ENCODE peak calls at places on chromosomes 2 and 18, in four cellular contexts. A, Q, E and G are unnamed samples. For H3K4me1, the result is how much of the 10 kb centered on the place peaks cover.

GRCh38 chr2:183490930-183491329 is 366.7 kb downstream of the NUP35 start:
- DNase-seq in Q (no peak), A (no peak), E (no peak), G (no peak)

GRCh38 chr2:199684168-199684567 is 166.8 kb downstream of the FTCDNL1 start:
- DNase-seq in A (no peak), E (no peak), Q (no peak), G (no peak)

GRCh38 chr2:219769044-219770030 is 141.9 kb downstream of the SLC4A3 start:
- DNase-seq in Q (no peak), E (no peak), A (no peak), G (no peak)

GRCh38 chr2:16508061-16508851 is 157.4 kb downstream of the CYRIA start:
- DNase-seq in A (peak), E (peak), Q (peak), G (no peak)

GRCh38 chr2:172374318-172375240 is 52.8 kb upstream of the ITGA6 start:
- DNase-seq in Q (no peak), A (no peak), E (no peak), G (no peak)

GRCh38 chr2:6791682-6792081 is 74.0 kb downstream of the CMPK2 start:
- DNase-seq in Q (no peak), A (no peak), E (no peak), G (no peak)

GRCh38 chr2:144990661-144991060 is 470.7 kb upstream of the ZEB2 start:
- DNase-seq in E (no peak), Q (no peak), A (no peak), G (no peak)

GRCh38 chr18:53526092-53526491 is 698.4 kb downstream of the MBD2 start:
- DNase-seq in A (no peak), Q (no peak), E (no peak), G (no peak)

GRCh38 chr18:27750014-27750413 is 426.9 kb downstream of the CDH2 start:
- DNase-seq in A (peak), Q (no peak), E (peak), G (no peak)

GRCh38 chr2:27356056-27356381 is 545 bp downstream of the GTF3C2 start:
- DNase-seq in Q (peak), A (peak), E (no peak), G (peak)

GRCh38 chr18:42617086-42617725 is 498.3 kb downstream of the RIT2 start:
- DNase-seq in E (no peak), Q (no peak), A (no peak), G (no peak)

GRCh38 chr18:48949051-48949605 is 1.6 kb downstream of the SMAD7 start:
- DNase-seq in E (no peak), A (no peak), Q (peak), G (peak)

GRCh38 chr2:143778981-143779380 is 649.8 kb downstream of the ARHGAP15 start:
- DNase-seq in E (no peak), A (no peak), Q (no peak), G (no peak)

GRCh38 chr2:135132314-135132713 is 80.2 kb downstream of the RAB3GAP1 start:
- DNase-seq in A (no peak), E (no peak), Q (no peak), G (no peak)

GRCh38 chr2:230153390-230153976 is 66.3 kb downstream of the SP110 start:
- DNase-seq in E (no peak), A (no peak), Q (no peak), G (no peak)

GRCh38 chr2:70645733-70646420 is 92.3 kb upstream of the TGFA start:
- DNase-seq in E (no peak), Q (no peak), A (peak), G (no peak)

GRCh38 chr18:12990128-12990485 is 1.1 kb upstream of the CEP192 start:
- DNase-seq in A (no peak), E (no peak), Q (no peak), G (no peak)

GRCh38 chr18:13313006-13313661 is 94.6 kb downstream of the LDLRAD4 start:
- DNase-seq in A (no peak), E (no peak), Q (no peak), G (no peak)

GRCh38 chr2:71910277-71910676 is 237.4 kb downstream of the CYP26B1 start:
- DNase-seq in E (no peak), Q (no peak), A (no peak), G (no peak)

GRCh38 chr2:8515864-8516533 is 165.9 kb upstream of the ID2 start:
- DNase-seq in Q (no peak), A (no peak), E (no peak), G (no peak)
- H3K4me1 ChIP-seq in Q (under half), A (under half), E (under half), G (under half)

DNA sequence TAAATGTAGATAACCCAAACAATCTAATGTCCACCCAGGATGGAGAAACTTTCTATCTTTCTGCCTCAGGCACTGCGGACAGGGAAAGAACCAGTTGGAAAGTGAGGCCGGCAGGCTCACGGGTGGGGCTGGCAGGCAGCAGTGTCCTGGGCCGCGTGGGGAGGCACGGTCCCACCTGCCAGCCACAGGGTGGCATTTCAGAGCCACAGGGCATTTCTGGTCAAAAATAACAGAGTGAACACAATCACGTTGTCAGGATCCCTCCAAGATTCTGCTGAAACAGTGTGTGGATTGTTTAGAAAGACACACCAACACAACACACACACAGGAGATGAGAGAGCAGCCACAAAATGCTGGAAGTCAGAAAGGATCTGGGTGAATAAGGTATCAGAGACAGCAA is 174.1 kb downstream of the HDAC4 start:
- DNase-seq in Q (no peak), E (no peak), A (no peak), G (peak)
- H3K27ac ChIP-seq in Q (peak), E (no peak), A (peak), G (no peak)

GRCh38 chr2:159030674-159031380 is 62.4 kb downstream of the TANC1 start:
- DNase-seq in E (peak), A (peak), Q (no peak), G (no peak)

GRCh38 chr2:159028776-159029175 is 60.3 kb downstream of the TANC1 start:
- DNase-seq in A (no peak), Q (no peak), E (no peak), G (no peak)

GRCh38 chr2:159022019-159022418 is 53.6 kb downstream of the TANC1 start:
- DNase-seq in Q (no peak), A (no peak), E (no peak), G (no peak)

GRCh38 chr2:159029936-159030335 is 61.5 kb downstream of the TANC1 start:
- DNase-seq in A (no peak), E (no peak), Q (no peak), G (no peak)

DNA sequence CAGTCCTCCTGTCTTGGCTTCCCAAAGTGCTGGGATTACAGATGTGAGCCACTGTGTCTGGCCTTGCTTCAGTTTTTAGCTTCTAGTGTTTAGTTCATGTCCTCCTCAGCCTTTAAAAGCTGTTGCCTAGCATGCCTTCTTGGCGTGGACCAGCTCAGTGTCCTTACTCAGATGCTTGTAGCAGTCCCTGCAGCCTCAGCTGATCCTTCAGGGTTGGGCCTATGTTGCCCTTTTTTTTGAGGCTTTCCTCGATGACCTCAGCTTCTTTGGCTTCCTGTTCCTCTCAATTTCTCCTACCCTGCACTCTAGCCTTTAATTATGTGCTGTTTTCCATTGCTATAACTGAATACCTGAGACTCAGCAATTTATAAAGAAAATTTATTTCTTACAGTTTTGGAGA is 57.7 kb downstream of the TANC1 start:
- DNase-seq in A (no peak), Q (no peak), E (no peak), G (no peak)
- H3K4me1 ChIP-seq in A (under half), Q (under half), E (under half), G (under half)

DNA sequence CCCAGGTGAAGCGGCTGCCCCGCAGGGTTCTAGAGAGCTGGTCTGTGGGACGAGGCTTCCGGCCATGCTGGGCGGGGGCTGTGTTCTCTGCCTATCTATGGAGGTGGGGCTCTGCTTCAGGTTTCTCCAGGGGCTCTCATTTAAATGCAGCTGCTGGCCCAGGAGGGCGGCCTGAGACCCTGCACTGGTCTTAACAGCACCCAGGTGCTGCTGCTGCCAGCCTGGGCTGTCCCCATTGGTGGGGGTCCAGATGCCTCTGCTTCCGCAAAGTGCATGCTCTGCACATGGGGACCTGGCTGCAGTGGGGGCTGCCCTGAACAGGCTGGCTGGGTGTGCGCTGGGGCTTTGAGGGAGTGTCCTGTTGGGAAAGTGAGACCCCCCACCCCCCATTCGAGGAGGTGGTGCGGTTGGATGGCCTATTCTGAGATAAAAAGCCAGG is 29.7 kb upstream of the ALLC start:
- DNase-seq in E (no peak), Q (no peak), A (no peak), G (peak)
- H3K27ac ChIP-seq in E (no peak), Q (no peak), A (no peak), G (no peak)

GRCh38 chr2:41877114-41877513 is 170.7 kb upstream of the PKDCC start:
- DNase-seq in E (no peak), A (no peak), Q (no peak), G (no peak)
- H3K4me1 ChIP-seq in E (under half), A (under half), Q (under half), G (under half)

GRCh38 chr2:96952016-96952750 is 34.2 kb downstream of the FAM178B start:
- DNase-seq in E (no peak), Q (no peak), A (no peak), G (no peak)
- H3K27ac ChIP-seq in E (no peak), Q (no peak), A (peak), G (no peak)

DNA sequence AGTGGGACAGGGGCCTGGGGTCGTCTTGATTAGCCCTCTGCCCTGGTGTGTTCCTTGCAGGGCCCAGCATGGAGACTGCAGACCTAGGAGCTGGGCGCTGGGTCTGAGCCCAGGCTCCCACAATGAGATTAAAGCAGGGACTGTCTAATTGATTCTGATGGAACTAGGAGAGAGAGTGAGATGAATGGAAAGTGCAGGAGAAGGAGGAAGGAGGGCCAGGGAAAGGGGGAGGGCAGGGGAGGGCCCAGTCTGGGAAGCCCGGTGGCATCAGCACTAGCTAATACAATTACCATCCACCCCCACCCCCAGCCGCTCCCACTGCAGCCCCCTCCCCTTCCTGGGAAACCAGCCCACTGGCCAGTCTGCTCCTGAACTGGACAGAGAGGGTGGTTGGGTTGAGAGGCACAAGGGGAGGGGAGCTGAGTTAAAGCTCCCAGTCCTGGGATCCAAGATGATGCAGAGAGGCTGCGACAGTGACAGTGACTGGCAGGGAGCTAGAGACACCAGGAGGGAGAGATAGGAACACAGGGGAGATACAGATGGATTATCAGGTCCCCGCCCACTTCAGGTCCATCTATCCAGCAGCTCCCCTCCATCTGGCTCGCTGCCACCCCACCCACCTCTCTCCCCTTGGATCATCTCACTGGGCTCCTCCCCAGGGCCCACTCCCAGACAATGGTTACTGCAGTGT is 13.2 kb upstream of the TNS1 start:
- DNase-seq in E (no peak), A (peak), Q (no peak), G (no peak)
- H3K4me1 ChIP-seq in E (under half), A (half or more), Q (under half), G (under half)